ENCODE peak calls at places on chromosomes 11 and 22, in four cellular contexts. One of them, this sample, is unnamed.

GRCh38 chr11:15828241-15828903 is 528.0 kb downstream of the SOX6 start:
- DNase-seq in HFF-Myc: no peak
- DNase-seq in nephron progenitor cell: no peak
- DNase-seq in glutamatergic neuron: no peak
- DNase-seq in this sample: no peak

GRCh38 chr11:107696140-107696539 is 15.7 kb downstream of the SLN start:
- DNase-seq in HFF-Myc: peak; percentile 87
- DNase-seq in nephron progenitor cell: no peak
- DNase-seq in glutamatergic neuron: no peak
- DNase-seq in this sample: no peak

GRCh38 chr11:76644591-76644990 is 26.0 kb downstream of the LRRC32 start:
- DNase-seq in HFF-Myc: no peak
- DNase-seq in nephron progenitor cell: no peak
- DNase-seq in glutamatergic neuron: peak; percentile 5
- DNase-seq in this sample: peak; percentile 1

GRCh38 chr11:67400251-67400941 is 1.3 kb downstream of the PPP1CA start:
- DNase-seq in HFF-Myc: no peak
- DNase-seq in glutamatergic neuron: no peak
- DNase-seq in nephron progenitor cell: no peak
- DNase-seq in this sample: peak; percentile 54

GRCh38 chr11:131195801-131196517 is 174.5 kb upstream of the NTM start:
- DNase-seq in glutamatergic neuron: no peak
- DNase-seq in nephron progenitor cell: no peak
- DNase-seq in HFF-Myc: peak; percentile 5
- DNase-seq in this sample: no peak

GRCh38 chr11:87421422-87421821 is 383.7 kb downstream of the TMEM135 start:
- DNase-seq in nephron progenitor cell: peak; percentile 43
- DNase-seq in HFF-Myc: peak; percentile 84
- DNase-seq in glutamatergic neuron: no peak
- DNase-seq in this sample: peak; percentile 33

GRCh38 chr11:34565417-34566208 is 52.0 kb upstream of the ELF5 start:
- DNase-seq in HFF-Myc: no peak
- DNase-seq in nephron progenitor cell: no peak
- DNase-seq in glutamatergic neuron: no peak
- DNase-seq in this sample: peak; percentile 37

GRCh38 chr11:72658989-72659640 is 15.1 kb downstream of the PDE2A start:
- DNase-seq in glutamatergic neuron: no peak
- DNase-seq in HFF-Myc: no peak
- DNase-seq in nephron progenitor cell: no peak
- DNase-seq in this sample: no peak

GRCh38 chr22:27438271-27438980 is 363.1 kb downstream of the MN1 start:
- DNase-seq in HFF-Myc: no peak
- DNase-seq in glutamatergic neuron: no peak
- DNase-seq in nephron progenitor cell: peak; percentile 36
- DNase-seq in this sample: no peak
- TF ChIP-seq CTCF in HFF-Myc: no peak
- TF ChIP-seq CTCF in glutamatergic neuron: no peak
- TF ChIP-seq CTCF in nephron progenitor cell: no peak
- TF ChIP-seq CTCF in this sample: no peak

DNA sequence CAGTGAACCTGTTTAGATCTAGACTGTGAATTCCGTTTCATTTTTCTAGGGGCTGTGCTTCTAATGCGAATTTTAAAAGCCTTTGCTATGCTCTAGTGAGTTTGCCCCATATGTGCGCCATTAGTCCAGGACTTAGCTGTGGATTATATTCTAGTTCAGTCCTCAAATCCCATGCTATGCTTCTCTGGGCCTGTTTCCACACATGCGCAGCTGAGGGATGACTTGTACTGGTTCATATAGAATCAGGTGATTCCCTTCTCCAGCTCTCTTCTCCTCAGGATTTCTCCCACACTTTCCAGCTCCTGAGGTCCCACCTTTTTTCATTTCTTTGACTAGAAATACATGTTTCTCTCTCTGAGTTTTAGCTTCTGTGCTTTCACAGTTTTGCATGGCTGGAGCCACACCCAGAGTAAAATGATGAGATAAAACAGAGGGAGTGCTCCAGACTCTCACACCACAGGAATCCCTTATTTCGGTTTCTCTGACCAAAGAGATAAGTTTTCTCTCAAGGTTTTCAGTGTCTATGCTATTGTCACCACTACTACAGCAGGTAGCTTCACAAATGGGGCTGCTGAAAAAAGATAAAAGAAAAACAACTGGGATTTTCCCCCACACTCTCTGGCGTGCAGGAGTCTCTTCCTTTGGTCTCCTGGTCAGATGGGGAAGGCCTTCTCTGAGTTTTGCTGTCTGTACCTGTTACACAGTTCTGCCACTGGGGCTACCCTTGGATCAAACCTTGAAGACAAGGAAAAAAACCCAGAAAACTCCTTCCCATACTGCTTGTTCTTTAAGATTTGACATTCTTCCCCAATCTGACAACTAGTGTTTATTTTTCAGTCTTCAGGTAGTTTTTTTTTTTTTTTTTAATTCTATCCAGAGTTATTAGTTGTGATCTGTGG is 96.2 kb upstream of the TEAD1 start:
- DNase-seq in HFF-Myc: no peak
- DNase-seq in glutamatergic neuron: no peak
- DNase-seq in nephron progenitor cell: no peak
- DNase-seq in this sample: no peak
- TF ChIP-seq CTCF in HFF-Myc: no peak
- TF ChIP-seq CTCF in glutamatergic neuron: peak; percentile 12
- TF ChIP-seq CTCF in nephron progenitor cell: no peak
- TF ChIP-seq CTCF in this sample: no peak

GRCh38 chr11:20084921-20085814 is 75.1 kb downstream of the DBX1 start:
- DNase-seq in nephron progenitor cell: no peak
- DNase-seq in glutamatergic neuron: no peak
- DNase-seq in HFF-Myc: no peak
- DNase-seq in this sample: no peak
- TF ChIP-seq CTCF in nephron progenitor cell: no peak
- TF ChIP-seq CTCF in glutamatergic neuron: no peak
- TF ChIP-seq CTCF in HFF-Myc: peak; percentile 6
- TF ChIP-seq CTCF in this sample: no peak

GRCh38 chr11:3773180-3773579 is 24.2 kb downstream of the NUP98 start:
- DNase-seq in nephron progenitor cell: no peak
- DNase-seq in glutamatergic neuron: no peak
- DNase-seq in HFF-Myc: no peak
- DNase-seq in this sample: no peak

GRCh38 chr11:3781423-3781822 is 15.9 kb downstream of the NUP98 start:
- DNase-seq in nephron progenitor cell: no peak
- DNase-seq in HFF-Myc: no peak
- DNase-seq in glutamatergic neuron: no peak
- DNase-seq in this sample: no peak

DNA sequence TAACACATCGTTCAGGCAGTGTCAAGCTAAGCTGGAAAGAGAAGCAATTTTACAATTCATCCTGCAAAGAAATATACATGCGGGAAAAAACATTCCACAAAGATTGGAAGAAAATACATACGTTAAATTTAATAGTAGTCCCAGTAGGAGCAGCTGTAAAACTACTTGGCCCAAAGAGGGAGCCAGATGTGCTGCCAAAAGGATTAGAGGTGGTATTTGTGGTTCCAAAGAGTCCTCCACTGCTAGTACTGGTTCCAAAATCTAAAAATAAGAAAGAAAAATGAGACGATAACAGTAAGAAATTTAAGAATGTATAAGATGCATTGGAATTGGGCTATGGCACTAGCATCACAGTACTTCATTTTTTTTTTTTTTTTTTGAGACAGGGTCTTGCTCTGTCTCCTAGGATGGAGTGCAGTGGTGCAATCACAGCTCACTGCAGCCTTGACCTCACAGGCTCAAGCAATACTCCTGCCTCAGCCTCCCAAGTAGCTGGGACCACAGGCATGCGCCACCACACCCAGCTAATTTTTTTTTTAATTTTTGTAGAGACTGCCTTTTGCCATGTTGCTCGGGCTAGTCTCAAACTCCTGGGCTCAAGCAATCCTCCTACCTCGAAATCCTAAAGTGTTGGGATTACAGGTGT is 21.5 kb downstream of the NUP98 start:
- DNase-seq in HFF-Myc: no peak
- DNase-seq in nephron progenitor cell: no peak
- DNase-seq in glutamatergic neuron: no peak
- DNase-seq in this sample: no peak
- TF ChIP-seq CTCF in HFF-Myc: no peak
- TF ChIP-seq CTCF in nephron progenitor cell: no peak
- TF ChIP-seq CTCF in glutamatergic neuron: no peak
- TF ChIP-seq CTCF in this sample: no peak

DNA sequence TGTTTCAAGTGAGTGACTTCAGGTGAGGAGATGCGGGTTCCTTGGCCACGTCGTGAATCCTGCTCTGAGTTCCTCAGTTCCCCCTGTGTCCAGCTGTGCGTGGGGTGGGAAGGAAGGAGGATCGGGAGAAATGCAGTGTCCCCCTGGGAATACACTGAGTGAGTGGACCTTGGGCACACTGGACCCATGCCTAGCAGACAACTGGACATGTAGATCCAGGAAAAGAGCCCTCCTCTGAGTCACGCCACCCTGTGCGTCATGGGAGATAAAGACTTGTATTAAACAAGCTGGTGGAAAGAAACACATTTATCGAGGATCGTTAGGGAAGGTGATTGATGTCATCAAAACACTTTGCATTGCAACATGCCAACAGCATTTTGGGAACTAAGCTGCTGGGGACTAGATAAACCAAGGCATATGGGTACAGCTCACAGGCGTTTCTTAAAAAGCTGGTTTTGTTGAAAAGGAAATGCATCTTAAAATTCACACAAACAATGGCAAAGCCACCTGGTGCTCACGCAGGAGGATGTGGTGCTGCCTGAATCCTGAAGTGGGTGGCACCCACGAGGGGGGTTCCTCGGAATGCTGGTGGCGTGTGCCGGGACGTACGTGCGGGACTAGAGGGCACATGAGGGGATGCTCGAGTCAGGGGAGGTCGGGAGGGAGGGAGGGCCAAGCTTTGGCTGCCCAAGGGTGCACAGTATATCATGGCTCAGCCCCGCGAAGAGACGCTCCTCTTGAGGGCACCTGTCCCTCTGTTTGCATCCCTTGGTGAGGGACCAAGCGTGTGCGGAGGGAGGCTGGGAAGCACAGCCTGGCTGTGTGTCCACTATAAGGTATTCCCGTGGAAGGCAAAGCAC is 303.5 kb downstream of the TBC1D22A start:
- DNase-seq in HFF-Myc: no peak
- DNase-seq in glutamatergic neuron: no peak
- DNase-seq in nephron progenitor cell: no peak
- DNase-seq in this sample: no peak
- TF ChIP-seq CTCF in HFF-Myc: no peak
- TF ChIP-seq CTCF in glutamatergic neuron: no peak
- TF ChIP-seq CTCF in nephron progenitor cell: no peak
- TF ChIP-seq CTCF in this sample: no peak

DNA sequence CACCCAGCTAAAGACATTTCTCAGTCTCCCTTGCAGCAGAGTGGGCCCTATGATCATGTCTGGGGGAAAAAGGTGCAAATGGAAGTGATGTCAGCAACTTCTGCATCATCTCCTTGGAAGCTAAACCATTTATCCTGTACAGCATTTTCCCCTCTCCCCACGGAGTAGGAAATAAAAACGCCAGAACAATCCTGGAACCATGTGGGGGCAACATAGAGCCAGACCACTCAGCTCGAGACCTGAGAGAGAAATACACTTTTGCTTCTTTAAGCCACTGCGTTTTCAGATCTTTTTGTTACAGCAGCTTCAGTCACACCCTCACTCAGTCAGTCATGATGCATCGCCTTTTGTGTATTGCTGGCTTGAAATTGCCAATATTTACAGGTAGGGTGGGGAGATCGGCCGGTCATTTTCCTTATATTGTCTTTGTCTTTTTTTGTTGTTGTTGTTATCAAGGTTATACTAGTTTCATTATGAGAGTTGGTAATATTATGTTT is 9.1 kb upstream of the RAC2 start:
- DNase-seq in nephron progenitor cell: no peak
- DNase-seq in HFF-Myc: no peak
- DNase-seq in glutamatergic neuron: peak; percentile 13
- DNase-seq in this sample: no peak
- TF ChIP-seq CTCF in nephron progenitor cell: no peak
- TF ChIP-seq CTCF in HFF-Myc: peak; percentile 25
- TF ChIP-seq CTCF in glutamatergic neuron: no peak
- TF ChIP-seq CTCF in this sample: no peak

DNA sequence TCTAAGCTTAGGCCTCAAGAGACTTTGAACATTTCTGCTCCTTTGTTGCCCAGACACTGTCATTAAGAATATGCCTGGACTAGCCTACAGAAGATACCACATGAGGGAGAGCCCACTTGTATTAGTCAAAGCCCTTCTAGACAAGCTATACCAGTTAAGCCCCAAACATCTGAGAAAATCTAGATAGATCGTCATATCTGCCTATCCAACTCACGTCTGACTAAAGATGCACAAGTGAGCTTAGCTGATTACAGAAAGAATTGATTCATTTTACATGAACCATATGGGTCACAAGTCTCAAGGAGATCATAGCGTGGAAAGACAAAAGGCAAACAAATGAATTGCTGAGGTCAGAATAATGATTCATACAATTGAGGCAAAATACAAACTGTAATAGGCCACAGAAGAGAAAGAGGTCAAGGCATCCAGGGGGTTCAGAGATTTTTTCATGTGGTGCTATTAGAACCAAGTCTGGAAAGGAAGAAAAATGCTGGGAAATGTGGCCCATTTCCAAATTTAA is 1155.5 kb upstream of the TENM4 start:
- DNase-seq in HFF-Myc: no peak
- DNase-seq in glutamatergic neuron: no peak
- DNase-seq in nephron progenitor cell: no peak
- DNase-seq in this sample: no peak
- TF ChIP-seq CTCF in HFF-Myc: no peak
- TF ChIP-seq CTCF in glutamatergic neuron: no peak
- TF ChIP-seq CTCF in nephron progenitor cell: no peak
- TF ChIP-seq CTCF in this sample: no peak

This sample was measured in activated CD8-positive, alpha-beta T cell treated with anti-CD3 and anti-CD28 coated beads for 36 hours.